ENCODE peak calls at places on chromosomes 11 and 22, in nine cellular contexts. I is esophagus squamous epithelium, Z is lower leg skin, J is fibroblast of pulmonary artery, Y is HCT116, M is fibroblast of lung, V is prostate gland, A is heart right ventricle, T is epithelial cell of esophagus. S is an unnamed sample.

GRCh38 chr22:41687901-41688364 is 734 bp downstream of the SNU13 start:
- DNase-seq in I (no peak), Z (no peak), J (peak; percentile 26), Y (no peak), M (peak; percentile 22), V (no peak), A (no peak), T (peak; percentile 26), S (peak; percentile 21)

GRCh38 chr11:101348786-101349185 is 219.2 kb upstream of the PGR start:
- DNase-seq in I (no peak), Z (no peak), J (no peak), Y (no peak), M (no peak), V (no peak), A (no peak), T (no peak), S (no peak)

GRCh38 chr22:33114570-33114969 is 56.4 kb upstream of the SYN3 start:
- DNase-seq in I (no peak), Z (no peak), J (no peak), Y (no peak), M (no peak), V (no peak), A (no peak), T (no peak), S (no peak)

GRCh38 chr11:69413015-69413801 is 68.3 kb upstream of the LINC01488 start:
- DNase-seq in I (no peak), Z (no peak), J (no peak), Y (no peak), M (no peak), V (no peak), A (no peak), T (peak; percentile 33), S (no peak)

GRCh38 chr11:109644158-109644557 is 222.2 kb downstream of the C11orf87 start:
- DNase-seq in I (no peak), Z (peak; percentile 35), J (peak; percentile 21), Y (no peak), M (peak; percentile 4), V (no peak), A (peak; percentile 11), T (no peak), S (peak; percentile 26)

GRCh38 chr11:13486926-13487660 is 8.7 kb downstream of the PTH start:
- DNase-seq in I (no peak), Z (no peak), J (peak; percentile 33), Y (no peak), M (no peak), V (no peak), A (peak; percentile 72), T (peak; percentile 71), S (peak; percentile 9)

GRCh38 chr11:1341928-1342524 is 32.6 kb upstream of the TOLLIP start:
- DNase-seq in I (no peak), Z (no peak), J (peak; percentile 72), Y (no peak), M (peak; percentile 26), V (no peak), A (no peak), T (no peak), S (peak; percentile 27)

GRCh38 chr22:44928711-44929347 is 81.0 kb downstream of the PHF21B start:
- DNase-seq in I (no peak), Z (no peak), J (no peak), Y (no peak), M (no peak), V (no peak), A (no peak), T (no peak), S (no peak)

GRCh38 chr11:60974726-60975125 is 3.2 kb downstream of the CD6 start:
- DNase-seq in I (no peak), Z (no peak), J (no peak), Y (no peak), M (no peak), V (no peak), A (no peak), T (no peak), S (no peak)

GRCh38 chr22:32967285-32968101 is 90.7 kb downstream of the SYN3 start:
- DNase-seq in I (no peak), Z (no peak), J (no peak), Y (no peak), M (no peak), V (no peak), A (no peak), T (no peak), S (no peak)

GRCh38 chr22:45678961-45679912 is 7.6 kb downstream of the ATXN10 start:
- DNase-seq in I (no peak), Z (no peak), J (no peak), Y (no peak), M (peak; percentile 87), V (no peak), A (no peak), T (peak; percentile 63), S (peak; percentile 89)

GRCh38 chr11:88036701-88037100 is 138.5 kb downstream of the RAB38 start:
- DNase-seq in I (no peak), Z (no peak), J (no peak), Y (no peak), M (no peak), V (no peak), A (no peak), T (peak; percentile 45), S (no peak)

GRCh38 chr11:64207247-64208085 is 945 bp downstream of the FERMT3 start:
- DNase-seq in I (no peak), Z (peak; percentile 58), J (peak; percentile 81), Y (no peak), M (peak; percentile 81), V (no peak), A (peak; percentile 65), T (no peak), S (peak; percentile 82)

GRCh38 chr11:105713106-105713505 is 103.2 kb downstream of the GRIA4 start:
- DNase-seq in I (no peak), Z (no peak), J (no peak), Y (no peak), M (no peak), V (no peak), A (no peak), T (no peak), S (no peak)
- TF ChIP-seq CTCF in I (no peak), Z (no peak), J (no peak), Y (no peak), M (no peak), V (no peak), A (no peak), T (no peak), S (no peak)

DNA sequence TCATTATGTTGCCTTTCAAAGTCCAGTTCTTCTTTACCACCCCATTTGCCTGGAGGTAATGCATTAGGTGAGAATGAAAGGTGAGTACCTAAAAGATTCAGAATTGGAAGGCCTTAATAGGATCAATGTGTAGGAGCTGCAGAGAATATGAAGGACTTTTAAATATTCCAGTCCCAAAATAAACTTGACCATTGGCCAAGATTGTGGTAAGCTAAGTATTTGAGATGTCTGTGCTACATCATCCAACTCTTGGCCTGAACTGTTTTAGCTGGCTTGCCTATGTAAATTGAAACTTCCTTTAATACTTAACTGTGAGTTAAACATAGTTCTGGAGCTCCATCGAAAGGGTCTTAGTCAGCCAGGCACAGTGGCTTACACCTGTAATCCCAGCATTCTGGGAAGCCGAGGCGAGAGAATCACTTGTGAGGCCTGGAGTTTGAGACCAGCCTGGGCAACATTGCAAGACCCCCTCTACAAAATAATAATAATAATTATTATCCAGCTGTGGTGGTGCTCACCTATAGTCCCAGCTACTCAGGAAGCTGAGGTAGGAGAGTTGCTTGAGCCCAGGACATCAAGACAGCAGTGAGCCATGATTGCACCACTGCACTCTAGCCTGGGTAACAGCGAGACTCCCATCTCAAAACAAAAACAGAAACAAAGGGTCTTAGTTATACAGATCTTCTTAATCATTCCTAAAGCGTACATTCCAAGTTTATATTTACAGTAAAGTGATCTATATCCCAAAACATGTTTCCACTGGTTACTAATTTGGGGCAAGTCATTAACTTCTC is 29.8 kb downstream of the MTMR3 start:
- DNase-seq in I (no peak), Z (no peak), J (peak; percentile 86), Y (no peak), M (peak; percentile 97), V (no peak), A (no peak), T (peak; percentile 14), S (peak; percentile 91)
- H3K4me3 ChIP-seq in I (no peak overlapping the region), Z (no peak overlapping the region), J (no peak overlapping the region), Y (no peak overlapping the region), M (no peak overlapping the region), V (no peak overlapping the region), A (no peak overlapping the region), T (no peak overlapping the region), S (no peak overlapping the region)

GRCh38 chr22:19066531-19067271 is 55.5 kb downstream of the DGCR2 start:
- DNase-seq in I (no peak), Z (no peak), J (peak; percentile 66), Y (no peak), M (peak; percentile 76), V (no peak), A (no peak), T (peak; percentile 74), S (peak; percentile 75)

GRCh38 chr22:19065298-19065859 is 56.8 kb downstream of the DGCR2 start:
- DNase-seq in I (no peak), Z (no peak), J (no peak), Y (no peak), M (no peak), V (no peak), A (no peak), T (no peak), S (no peak)

GRCh38 chr22:19064354-19065054 is 57.7 kb downstream of the DGCR2 start:
- DNase-seq in I (no peak), Z (no peak), J (no peak), Y (no peak), M (no peak), V (no peak), A (no peak), T (no peak), S (no peak)

GRCh38 chr22:19067696-19068348 is 54.4 kb downstream of the DGCR2 start:
- DNase-seq in I (no peak), Z (no peak), J (no peak), Y (no peak), M (no peak), V (no peak), A (no peak), T (no peak), S (no peak)

DNA sequence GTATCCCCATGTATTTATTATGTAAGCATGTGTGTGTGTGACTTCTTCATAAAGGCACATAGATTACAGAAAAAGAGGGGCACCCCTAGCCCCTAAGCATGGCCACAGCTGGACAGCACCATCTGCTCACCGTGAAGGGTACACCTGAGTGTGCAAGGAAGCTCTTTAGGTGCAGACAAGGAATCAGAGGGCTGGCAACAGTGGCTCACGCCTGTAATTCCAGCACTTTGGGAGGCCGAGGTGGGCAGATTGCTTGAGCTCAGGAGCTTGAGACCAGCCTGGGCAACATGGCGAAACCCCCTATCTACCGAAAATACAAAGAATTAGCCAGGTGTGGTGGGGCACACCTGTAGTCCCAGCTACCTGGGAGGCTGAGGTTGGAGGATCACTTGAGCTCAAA is 56.3 kb downstream of the DGCR2 start:
- DNase-seq in I (no peak), Z (no peak), J (no peak), Y (no peak), M (no peak), V (no peak), A (no peak), T (no peak), S (no peak)
- TF ChIP-seq CTCF in I (no peak), Z (no peak), J (no peak), Y (no peak), M (no peak), V (no peak), A (no peak), T (no peak), S (no peak)

DNA sequence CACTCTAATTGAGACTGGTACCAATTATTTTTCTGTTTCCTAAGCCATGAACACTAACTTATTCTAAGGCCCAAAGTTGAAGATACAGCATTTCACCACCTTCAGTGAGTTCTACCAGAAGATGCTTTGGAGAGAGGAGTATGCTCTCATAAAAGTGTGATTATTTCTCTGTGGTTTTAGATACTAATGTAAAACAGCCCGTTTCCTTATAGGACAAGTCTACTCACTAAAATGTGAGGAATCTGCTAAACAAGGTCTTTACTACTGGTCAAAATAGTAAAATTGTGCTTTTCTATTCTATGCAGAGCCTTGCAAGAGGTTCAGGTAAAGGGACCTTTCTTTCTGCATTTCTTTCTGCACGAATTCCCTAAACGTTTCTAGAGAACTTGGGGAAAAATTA is 2.4 kb downstream of the LGR4 start:
- DNase-seq in I (no peak), Z (no peak), J (no peak), Y (no peak), M (no peak), V (no peak), A (no peak), T (no peak), S (no peak)
- H3K4me3 ChIP-seq in I (peak overlapping the region; percentile 83), Z (no peak overlapping the region), J (peak overlapping the region; percentile 84), Y (no peak overlapping the region), M (no peak overlapping the region), V (peak overlapping the region; percentile 85), A (peak overlapping the region; percentile 89), T (peak overlapping the region; percentile 81), S (no peak overlapping the region)

S was measured in fibroblast of mammary gland.